ENCODE peak calls at places on chromosomes 6 and 20, in eight cellular contexts. W, O, T, Q, D, J, G and E are unnamed samples.

GRCh38 chr6:66689608-66690007 is 982.6 kb upstream of the EYS start:
- DNase-seq in W (no peak), T (no peak), G (no peak), D (no peak), Q (no peak), O (no peak), J (no peak), E (no peak)

GRCh38 chr6:117309613-117310012 is 44.3 kb downstream of the VGLL2 start:
- DNase-seq in D (no peak), Q (no peak), O (no peak), J (no peak), T (no peak), G (no peak), W (no peak), E (no peak)

GRCh38 chr20:38250607-38251006 is 9.9 kb downstream of the KIAA1755 start:
- DNase-seq in J (no peak), O (no peak), D (no peak), W (no peak), T (no peak), Q (no peak), G (no peak), E (no peak)

GRCh38 chr6:6960571-6961251 is 147.1 kb upstream of the RREB1 start:
- DNase-seq in T (no peak), J (no peak), Q (no peak), O (no peak), W (no peak), G (no peak), D (no peak), E (no peak)

GRCh38 chr6:112781236-112781635 is 434.1 kb downstream of the RFPL4B start:
- DNase-seq in D (no peak), T (peak; percentile 32), J (peak; percentile 6), O (no peak), Q (peak; percentile 13), W (peak; percentile 36), G (no peak), E (no peak)

GRCh38 chr6:36110053-36110452 is 20.3 kb upstream of the MAPK13 start:
- DNase-seq in Q (no peak), W (no peak), T (no peak), G (no peak), D (no peak), J (no peak), O (no peak), E (no peak)

GRCh38 chr6:73969982-73970960 is 274.3 kb downstream of the CD109 start:
- DNase-seq in G (peak; percentile 35), O (no peak), T (no peak), J (peak; percentile 70), W (peak; percentile 45), D (no peak), Q (peak; percentile 8), E (no peak)

GRCh38 chr6:43013020-43013842 is 515 bp downstream of the MEA1 start:
- DNase-seq in G (no peak), T (no peak), J (peak; percentile 16), D (no peak), W (no peak), Q (no peak), O (no peak), E (no peak)

GRCh38 chr6:157169656-157170055 is 153.7 kb downstream of the TMEM242 start:
- DNase-seq in W (peak; percentile 39), Q (no peak), D (no peak), O (no peak), T (no peak), G (no peak), J (no peak), E (no peak)

GRCh38 chr6:42417641-42418112 is 34.0 kb downstream of the TRERF1 start:
- DNase-seq in T (no peak), D (no peak), W (peak; percentile 75), J (no peak), Q (no peak), O (no peak), G (no peak), E (no peak)

GRCh38 chr20:25571817-25572216 is 13.5 kb downstream of the NINL start:
- DNase-seq in D (no peak), O (no peak), Q (no peak), J (no peak), G (no peak), W (no peak), T (no peak), E (no peak)

GRCh38 chr6:16729183-16729696 is 32.0 kb downstream of the ATXN1 start:
- DNase-seq in O (no peak), G (peak; percentile 58), Q (no peak), W (peak; percentile 68), D (no peak), T (no peak), J (peak; percentile 69), E (no peak)

GRCh38 chr6:163454425-163454824 is 39.9 kb downstream of the QKI start:
- DNase-seq in D (no peak), J (no peak), O (no peak), G (no peak), T (no peak), W (no peak), Q (no peak), E (no peak)

GRCh38 chr20:51980277-51980676 is 178.0 kb upstream of the SALL4 start:
- DNase-seq in O (no peak), D (no peak), T (no peak), J (no peak), Q (no peak), W (no peak), G (no peak), E (no peak)

GRCh38 chr6:40124924-40125323 is 190.7 kb upstream of the MOCS1 start:
- DNase-seq in O (no peak), G (no peak), J (no peak), W (no peak), Q (no peak), T (no peak), D (no peak), E (no peak)

GRCh38 chr6:149363154-149363553 is 36.9 kb upstream of the SUMO4 start:
- DNase-seq in O (no peak), G (no peak), Q (no peak), D (no peak), T (no peak), W (no peak), J (peak; percentile 82), E (no peak)

GRCh38 chr6:47209632-47210031 is 100.1 kb downstream of the TNFRSF21 start:
- DNase-seq in G (no peak), D (no peak), O (no peak), W (peak; percentile 90), T (no peak), Q (no peak), J (no peak), E (no peak)

GRCh38 chr20:8251201-8251575 is 119.1 kb downstream of the PLCB1 start:
- DNase-seq in W (no peak), T (no peak), Q (no peak), G (no peak), O (no peak), J (no peak), D (no peak), E (no peak)

GRCh38 chr6:27081931-27082330 is 165.6 kb upstream of the PRSS16 start:
- DNase-seq in J (peak; percentile 49), W (no peak), T (no peak), Q (no peak), G (no peak), D (no peak), O (no peak), E (no peak)

GRCh38 chr6:111002350-111002749 is 20.5 kb downstream of the RPF2 start:
- DNase-seq in J (no peak), O (no peak), G (no peak), T (no peak), Q (no peak), W (no peak), D (no peak), E (no peak)

GRCh38 chr6:110996661-110997060 is 14.8 kb downstream of the RPF2 start:
- DNase-seq in D (no peak), T (no peak), W (no peak), J (no peak), O (no peak), Q (no peak), G (no peak), E (no peak)

GRCh38 chr6:110999634-111000270 is 17.9 kb downstream of the RPF2 start:
- DNase-seq in W (peak; percentile 12), G (no peak), D (no peak), T (no peak), Q (no peak), J (peak; percentile 44), O (no peak), E (no peak)
- TF ChIP-seq CTCF in W (peak; percentile 34), G (no peak), D (peak; percentile 60), T (peak; percentile 65), Q (peak; percentile 41), J (peak; percentile 14), O (peak; percentile 51), E (peak; percentile 63)

DNA sequence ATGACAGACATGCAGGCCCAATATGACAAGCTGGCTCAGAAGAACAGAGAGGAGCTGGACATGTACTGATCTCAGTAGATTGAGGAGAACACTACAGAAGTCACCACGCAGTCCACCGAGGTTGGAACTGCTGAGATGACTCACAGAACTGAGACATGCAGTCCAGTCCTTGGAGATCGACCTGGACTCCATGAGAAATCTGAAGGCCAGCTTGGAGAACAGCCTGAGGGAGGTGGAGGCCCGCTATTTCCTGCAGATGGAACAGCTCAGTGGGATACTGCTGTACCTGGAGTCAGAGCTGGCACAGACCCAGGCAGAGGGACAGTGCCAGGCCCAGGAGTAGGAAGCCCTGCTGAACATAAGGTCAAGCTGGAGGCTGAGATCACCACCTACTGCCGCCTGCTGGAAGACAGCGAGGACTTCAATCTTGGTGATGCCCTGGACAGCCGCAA is 21.3 kb downstream of the RNF114 start:
- DNase-seq in W (no peak), Q (no peak), D (no peak), J (no peak), O (no peak), T (no peak), G (no peak), E (no peak)
- TF ChIP-seq CTCF in W (no peak), Q (no peak), D (no peak), J (no peak), O (no peak), T (no peak), G (no peak), E (no peak)

GRCh38 chr6:159095561-159096095 is 50.8 kb upstream of the TAGAP start:
- DNase-seq in O (no peak), G (no peak), T (no peak), W (no peak), D (no peak), Q (no peak), J (no peak), E (no peak)
- TF ChIP-seq CTCF in O (no peak), G (no peak), T (no peak), W (no peak), D (no peak), Q (no peak), J (no peak), E (no peak)

DNA sequence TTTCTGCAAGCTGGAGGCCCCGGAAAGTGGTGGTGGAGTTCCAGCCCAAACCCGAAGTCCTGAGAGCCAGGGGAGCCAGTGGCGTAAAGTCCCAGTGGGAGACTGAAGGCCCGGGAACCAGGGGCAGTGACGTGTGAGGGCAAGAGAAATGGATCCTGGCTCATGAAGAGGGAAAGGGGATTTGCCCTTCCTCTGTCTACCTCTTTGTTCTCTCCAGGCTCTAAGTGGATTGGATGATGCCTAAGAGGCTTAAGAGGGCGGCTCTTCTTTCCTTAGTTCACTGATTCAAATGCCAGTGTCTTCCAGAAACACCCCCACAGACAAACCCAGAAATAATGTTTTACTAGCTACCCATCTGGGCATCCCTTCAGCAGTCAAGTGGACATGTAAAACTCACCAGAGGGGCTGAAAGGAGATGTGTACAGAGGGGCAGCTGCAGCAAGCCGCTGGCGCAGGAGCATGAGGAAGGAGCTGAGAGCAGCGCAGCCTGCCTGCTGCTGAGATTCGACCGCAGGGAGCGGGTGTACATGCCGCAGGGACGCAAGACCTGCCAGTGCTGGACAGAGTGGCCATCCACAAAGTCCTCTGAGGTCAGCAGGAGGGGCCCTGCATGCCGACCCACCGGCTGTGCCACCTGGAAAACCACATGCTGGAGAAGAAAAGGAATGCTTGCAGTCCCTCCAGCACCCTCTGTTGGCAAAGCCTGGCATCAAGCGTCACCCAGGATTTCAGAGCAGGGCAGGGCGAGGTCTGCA is 29.5 kb downstream of the CDYL start:
- DNase-seq in Q (peak; percentile 52), D (peak; percentile 31), G (peak; percentile 28), W (peak; percentile 27), O (peak; percentile 70), T (peak; percentile 18), J (peak; percentile 55), E (peak; percentile 17)
- TF ChIP-seq CTCF in Q (peak; percentile 54), D (peak; percentile 68), G (peak; percentile 94), W (peak; percentile 50), O (peak; percentile 57), T (peak; percentile 54), J (peak; percentile 90), E (peak; percentile 58)